ENCODE peak calls at places on chromosomes 3 and 15, in eight cellular contexts. N, E, G, B, P, Y, J and Q are unnamed samples.

GRCh38 chr3:185846041-185846440 is 21.2 kb upstream of the IGF2BP2 start:
- DNase-seq in G (no peak), E (no peak), P (no peak), B (no peak), J (no peak), N (no peak), Y (no peak), Q (no peak)

GRCh38 chr15:41957021-41957897 is 15.1 kb downstream of the EHD4 start:
- DNase-seq in B (no peak), G (no peak), J (no peak), E (no peak), N (no peak), Y (no peak), P (no peak), Q (no peak)

GRCh38 chr3:58135712-58136543 is 74.8 kb downstream of the DNASE1L3 start:
- DNase-seq in N (no peak), J (no peak), B (no peak), E (no peak), G (no peak), P (no peak), Y (no peak), Q (no peak)

GRCh38 chr3:9692416-9692815 is 11.2 kb upstream of the CPNE9 start:
- DNase-seq in G (no peak), E (no peak), Y (no peak), P (no peak), B (no peak), J (no peak), N (no peak), Q (no peak)

GRCh38 chr3:111471851-111472250 is 70.1 kb upstream of the CD96 start:
- DNase-seq in E (no peak), Y (no peak), B (no peak), N (no peak), J (no peak), G (no peak), P (no peak), Q (no peak)

GRCh38 chr3:69472093-69472492 is 86.2 kb upstream of the FRMD4B start:
- DNase-seq in B (no peak), N (no peak), Y (no peak), P (no peak), J (no peak), E (no peak), G (no peak), Q (no peak)

GRCh38 chr15:65096481-65097385 is 18.3 kb downstream of the UBAP1L start:
- DNase-seq in N (no peak), E (no peak), B (no peak), Y (no peak), G (no peak), P (peak), J (no peak), Q (no peak)

GRCh38 chr3:179289295-179289694 is 33.5 kb upstream of the ZNF639 start:
- DNase-seq in P (no peak), N (no peak), E (no peak), G (no peak), Y (no peak), B (no peak), J (no peak), Q (no peak)

GRCh38 chr15:80885180-80885579 is 104.4 kb downstream of the MESD start:
- DNase-seq in N (no peak), G (no peak), J (no peak), P (no peak), B (no peak), Y (no peak), E (no peak), Q (no peak)

GRCh38 chr15:73633111-73633990 is at the start of gene NPTN:
- DNase-seq in G (peak), P (peak), E (peak), Y (peak), J (peak), N (peak), B (peak), Q (peak)

GRCh38 chr15:73631915-73632669 is 1.1 kb downstream of the NPTN start:
- DNase-seq in J (no peak), E (peak), B (peak), P (no peak), N (peak), Y (peak), G (peak), Q (peak)

GRCh38 chr15:73632670-73633058 is 525 bp downstream of the NPTN start:
- DNase-seq in J (no peak), G (no peak), B (no peak), E (peak), Y (no peak), N (no peak), P (peak), Q (no peak)

GRCh38 chr15:73630796-73631471 is 2.3 kb downstream of the NPTN start:
- DNase-seq in B (no peak), E (no peak), Y (no peak), N (no peak), G (no peak), P (no peak), J (no peak), Q (no peak)

DNA sequence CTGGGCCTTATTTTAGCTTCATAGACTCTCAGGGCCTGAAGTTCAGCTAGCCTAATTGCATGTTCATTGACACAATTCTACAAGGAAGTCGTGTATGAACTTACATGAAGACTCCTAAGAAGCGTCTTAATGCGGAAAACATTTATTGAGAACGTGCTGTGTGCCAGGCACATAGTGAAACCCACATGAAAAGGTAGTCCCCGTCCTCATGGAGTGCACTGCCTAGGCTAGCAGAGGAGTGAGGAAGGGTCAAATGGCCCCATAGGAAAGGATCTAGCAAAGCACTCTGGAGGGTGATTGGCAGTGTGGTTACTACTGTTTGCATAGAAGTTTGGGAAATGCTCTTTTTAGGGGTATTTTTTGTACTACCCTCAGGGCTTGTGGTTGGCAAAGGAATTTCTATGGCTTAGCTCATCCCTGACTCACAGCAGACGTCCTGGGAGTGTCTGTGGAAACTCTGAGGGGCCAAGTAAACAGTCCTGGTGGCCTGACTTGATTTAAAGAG is 854 bp upstream of the NPTN start:
- DNase-seq in N (no peak), P (no peak), G (peak), Y (no peak), B (no peak), E (no peak), J (peak), Q (no peak)
- TF ChIP-seq EP300 in N (no peak), P (no peak), G (no peak), Y (no peak), B (no peak), E (no peak), J (no peak), Q (no peak)

DNA sequence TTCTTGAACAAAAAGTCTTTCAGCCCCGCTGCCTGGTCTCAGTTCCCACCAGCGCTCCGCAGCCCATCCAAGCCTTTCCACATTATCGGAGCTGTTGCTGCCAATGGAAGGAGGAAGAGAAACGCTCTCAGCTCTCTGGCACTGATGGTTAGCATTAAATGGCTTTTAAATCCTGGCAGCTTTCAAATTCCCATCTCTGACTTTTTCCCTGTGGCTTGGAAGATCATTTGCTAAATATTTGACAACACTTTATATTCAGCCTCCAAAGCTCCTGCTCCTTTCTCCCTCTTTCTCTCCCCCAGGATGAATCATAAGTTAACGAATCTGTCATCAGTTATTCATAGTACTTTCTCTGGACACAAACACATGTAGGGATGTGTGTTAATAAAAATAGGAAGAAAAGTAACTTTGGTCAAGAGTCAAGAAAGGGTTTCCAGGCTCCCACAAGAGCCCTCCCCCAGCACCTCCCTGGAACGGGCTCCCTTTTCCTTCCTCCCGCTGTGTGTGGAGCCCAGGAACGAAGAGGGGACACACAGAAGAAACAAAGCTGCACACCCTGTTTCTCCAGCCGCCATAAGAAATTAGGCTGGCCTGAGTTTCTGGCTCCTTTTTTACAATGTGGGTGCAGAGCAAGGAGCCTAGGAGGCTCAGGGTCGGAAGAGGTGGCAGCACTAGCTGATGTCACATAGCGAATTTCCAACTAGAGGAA is 47.6 kb upstream of the TSEN2 start:
- DNase-seq in G (no peak), J (no peak), B (no peak), E (peak), Y (no peak), N (no peak), P (no peak), Q (no peak)
- TF ChIP-seq EP300 in G (no peak), J (no peak), B (no peak), E (no peak), Y (no peak), N (no peak), P (no peak), Q (no peak)

GRCh38 chr3:108183178-108183577 is 39.0 kb downstream of the IFT57 start:
- DNase-seq in J (no peak), E (no peak), Y (no peak), G (no peak), N (no peak), B (no peak), P (no peak), Q (no peak)
- TF ChIP-seq EP300 in J (no peak), E (no peak), Y (no peak), G (no peak), N (no peak), B (no peak), P (no peak), Q (no peak)

GRCh38 chr15:67130673-67131601 is 65.5 kb downstream of the SMAD3 start:
- DNase-seq in P (peak), E (peak), N (peak), B (no peak), Y (no peak), G (no peak), J (no peak), Q (peak)
- TF ChIP-seq EP300 in P (no peak), E (no peak), N (no peak), B (no peak), Y (no peak), G (no peak), J (no peak), Q (no peak)